ENCODE peak calls at places on chromosomes 4 and X, in nine cellular contexts. D, Q, I, P, J, V, H, T and Z are unnamed samples.

GRCh38 chr4:13285336-13285735 is 198.8 kb downstream of the RAB28 start:
- DNase-seq in V (no peak), J (no peak), H (no peak), D (no peak), P (no peak), Q (no peak), I (no peak), T (no peak), Z (no peak)

GRCh38 chr4:83252782-83253405 is 31.7 kb downstream of the COQ2 start:
- DNase-seq in H (no peak), T (peak), V (peak), D (peak), I (peak), J (peak), Q (peak), P (no peak), Z (peak)

GRCh38 chr4:69485130-69485529 is 10.6 kb downstream of the UGT2B4 start:
- DNase-seq in V (no peak), T (no peak), H (no peak), Q (no peak), J (no peak), I (no peak), D (no peak), P (no peak), Z (no peak)

GRCh38 chrX:8341814-8342590 is 122.6 kb upstream of the VCX3B start:
- DNase-seq in I (no peak), J (no peak), Q (no peak), T (peak), P (no peak), H (no peak), D (no peak), V (no peak), Z (no peak)

GRCh38 chrX:31837445-31837844 is 765.6 kb upstream of the FTHL17 start:
- DNase-seq in V (no peak), I (no peak), H (no peak), P (no peak), T (no peak), D (no peak), Q (no peak), J (no peak), Z (no peak)

GRCh38 chr4:15665738-15666365 is 10.7 kb upstream of the FBXL5 start:
- DNase-seq in T (peak), V (no peak), H (no peak), Q (peak), I (no peak), J (no peak), D (no peak), P (no peak), Z (no peak)

GRCh38 chr4:58265734-58266133 is 1155.5 kb upstream of the IGFBP7 start:
- DNase-seq in T (no peak), P (no peak), J (no peak), V (no peak), D (no peak), I (no peak), H (no peak), Q (no peak), Z (no peak)

GRCh38 chrX:63747331-63747730 is 37.7 kb downstream of the ARHGEF9 start:
- DNase-seq in T (peak), J (no peak), D (peak), H (no peak), P (no peak), V (peak), I (no peak), Q (peak), Z (no peak)

GRCh38 chrX:9988762-9989161 is 21.6 kb downstream of the CLDN34 start:
- DNase-seq in I (no peak), D (no peak), Q (peak), H (no peak), T (peak), P (no peak), J (no peak), V (no peak), Z (no peak)

GRCh38 chr4:52588097-52588496 is 71.0 kb downstream of the USP46 start:
- DNase-seq in T (no peak), D (no peak), H (no peak), J (no peak), Q (peak), P (peak), I (no peak), V (no peak), Z (no peak)

GRCh38 chr4:30776921-30777415 is 56.8 kb downstream of the PCDH7 start:
- DNase-seq in D (no peak), P (no peak), J (no peak), T (no peak), H (no peak), V (no peak), Q (no peak), I (no peak), Z (no peak)

GRCh38 chrX:135977611-135978010 is 3.8 kb upstream of the MMGT1 start:
- DNase-seq in V (no peak), T (peak), I (no peak), H (no peak), J (no peak), D (no peak), P (no peak), Q (peak), Z (no peak)

GRCh38 chrX:119389854-119390501 is 9.2 kb upstream of the SLC25A43 start:
- DNase-seq in D (no peak), H (no peak), T (no peak), P (no peak), Q (no peak), V (no peak), I (no peak), J (no peak), Z (no peak)

GRCh38 chrX:9260603-9261002 is 204.3 kb upstream of the TBL1X start:
- DNase-seq in Q (no peak), P (no peak), V (no peak), T (no peak), J (no peak), I (no peak), D (no peak), H (no peak), Z (no peak)

GRCh38 chrX:120251471-120252011 is 929 bp downstream of the ZBTB33 start:
- DNase-seq in D (no peak), P (peak), J (peak), V (no peak), H (no peak), Q (peak), T (no peak), I (no peak), Z (peak)

GRCh38 chr4:68359508-68359907 is 9.6 kb upstream of the YTHDC1 start:
- DNase-seq in V (no peak), H (no peak), J (no peak), Q (peak), I (no peak), T (no peak), D (no peak), P (no peak), Z (no peak)

GRCh38 chr4:74344031-74344430 is 20.9 kb upstream of the EREG start:
- DNase-seq in D (no peak), P (no peak), I (no peak), Q (no peak), T (no peak), V (no peak), H (no peak), J (no peak), Z (no peak)

GRCh38 chrX:6468716-6469115 is 66.2 kb downstream of the VCX3A start:
- DNase-seq in J (no peak), P (no peak), I (no peak), D (no peak), H (no peak), T (peak), V (no peak), Q (no peak), Z (no peak)

GRCh38 chrX:46152756-46153155 is 392.5 kb downstream of the ZNF674 start:
- DNase-seq in I (no peak), J (no peak), P (no peak), H (no peak), D (no peak), V (no peak), Q (no peak), T (no peak), Z (no peak)

GRCh38 chr4:142846729-142847606 is 867 bp upstream of the INPP4B start:
- DNase-seq in P (peak), V (no peak), T (peak), Q (peak), H (peak), I (no peak), D (peak), J (peak), Z (peak)

GRCh38 chr4:145034727-145035211 is 63.2 kb downstream of the ANAPC10 start:
- DNase-seq in Q (peak), J (no peak), T (peak), D (no peak), I (no peak), H (no peak), V (peak), P (no peak), Z (no peak)

GRCh38 chr4:72348701-72349100 is 220.3 kb downstream of the ADAMTS3 start:
- DNase-seq in Q (no peak), P (no peak), D (no peak), I (no peak), V (no peak), J (no peak), H (no peak), T (no peak), Z (no peak)

GRCh38 chr4:78218260-78218659 is 161.1 kb downstream of the FRAS1 start:
- DNase-seq in I (no peak), J (no peak), H (no peak), P (no peak), T (no peak), D (no peak), V (no peak), Q (no peak), Z (no peak)

GRCh38 chr4:77821775-77822174 is 2.6 kb upstream of the CNOT6L start:
- DNase-seq in D (no peak), J (no peak), H (no peak), T (peak), P (no peak), I (no peak), V (no peak), Q (no peak), Z (peak)

GRCh38 chrX:30039768-30040167 is 175.6 kb upstream of the MAGEB2 start:
- DNase-seq in D (no peak), T (no peak), Q (no peak), V (no peak), H (no peak), J (no peak), P (no peak), I (no peak), Z (no peak)

GRCh38 chr4:95095352-95095974 is 337.7 kb downstream of the BMPR1B start:
- DNase-seq in I (no peak), V (peak), D (no peak), J (no peak), H (no peak), Q (peak), T (peak), P (no peak), Z (no peak)

GRCh38 chr4:56907489-56908205 is at the start of gene REST:
- DNase-seq in V (peak), P (peak), I (peak), D (peak), J (peak), Q (peak), T (peak), H (peak), Z (peak)

GRCh38 chr4:186037692-186038658 is 31.0 kb upstream of the TLR3 start:
- DNase-seq in T (peak), D (no peak), Q (peak), V (peak), J (peak), P (no peak), I (peak), H (no peak), Z (no peak)

GRCh38 chrX:154030266-154030665 is 10.6 kb upstream of the IRAK1 start:
- DNase-seq in Q (no peak), H (no peak), P (no peak), D (no peak), J (no peak), V (no peak), T (no peak), I (no peak), Z (no peak)

GRCh38 chrX:134685662-134686061 is 27.4 kb upstream of the PLAC1 start:
- DNase-seq in D (no peak), Q (peak), H (no peak), T (no peak), P (no peak), J (no peak), V (no peak), I (no peak), Z (no peak)

GRCh38 chr4:25090516-25090915 is 59.8 kb upstream of the LGI2 start:
- DNase-seq in T (no peak), D (no peak), V (peak), H (no peak), P (no peak), I (no peak), Q (no peak), J (no peak), Z (no peak)

GRCh38 chrX:39972340-39972739 is 125.4 kb downstream of the BCOR start:
- DNase-seq in J (no peak), P (no peak), I (no peak), Q (peak), T (no peak), D (no peak), H (no peak), V (no peak), Z (no peak)

GRCh38 chr4:150574678-150575077 is 7.3 kb upstream of the MAB21L2 start:
- DNase-seq in H (no peak), J (no peak), V (no peak), Q (peak), T (no peak), D (no peak), I (no peak), P (no peak), Z (no peak)
- TF ChIP-seq CTCF in H (no peak), J (no peak), V (no peak), Q (no peak), T (no peak), D (no peak), I (no peak), P (no peak), Z (no peak)

DNA sequence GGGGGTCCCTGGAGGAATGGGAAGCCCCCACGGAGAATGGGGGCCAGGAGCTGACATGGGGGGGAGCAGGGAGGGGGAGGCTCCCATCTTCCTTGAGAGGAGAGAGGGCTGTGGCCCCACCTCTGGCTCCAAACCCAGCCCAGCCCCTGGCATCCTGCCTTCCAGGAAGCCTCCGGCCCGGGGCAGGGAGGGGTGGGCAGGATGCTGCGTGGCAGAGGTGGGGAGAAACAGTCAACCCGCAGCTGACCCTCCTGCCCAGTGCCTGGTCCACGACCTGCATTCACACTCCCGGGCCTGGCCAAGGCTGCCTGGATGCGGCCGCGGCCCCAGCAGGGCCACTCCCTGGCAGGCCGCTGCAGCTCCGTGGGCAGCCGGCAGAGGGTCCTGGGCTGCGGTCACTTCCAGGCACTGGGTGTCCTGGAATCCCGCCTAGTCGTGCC is 39.0 kb downstream of the CPLX1 start:
- DNase-seq in D (no peak), I (no peak), V (no peak), Q (no peak), J (no peak), H (no peak), P (peak), T (no peak), Z (no peak)
- TF ChIP-seq CTCF in D (no peak), I (no peak), V (peak), Q (no peak), J (no peak), H (no peak), P (no peak), T (peak), Z (no peak)

GRCh38 chr4:41339812-41340809 is 83.4 kb downstream of the UCHL1 start:
- DNase-seq in P (no peak), Q (peak), I (no peak), H (no peak), D (peak), J (no peak), V (peak), T (no peak), Z (no peak)
- TF ChIP-seq CTCF in P (no peak), Q (peak), I (no peak), H (no peak), D (peak), J (no peak), V (peak), T (no peak), Z (no peak)

GRCh38 chr4:82217986-82218715 is 155.6 kb downstream of the HNRNPD start:
- DNase-seq in T (peak), P (no peak), J (no peak), I (no peak), D (no peak), Q (peak), V (no peak), H (no peak), Z (no peak)
- TF ChIP-seq CTCF in T (peak), P (no peak), J (no peak), I (no peak), D (no peak), Q (peak), V (peak), H (no peak), Z (peak)

DNA sequence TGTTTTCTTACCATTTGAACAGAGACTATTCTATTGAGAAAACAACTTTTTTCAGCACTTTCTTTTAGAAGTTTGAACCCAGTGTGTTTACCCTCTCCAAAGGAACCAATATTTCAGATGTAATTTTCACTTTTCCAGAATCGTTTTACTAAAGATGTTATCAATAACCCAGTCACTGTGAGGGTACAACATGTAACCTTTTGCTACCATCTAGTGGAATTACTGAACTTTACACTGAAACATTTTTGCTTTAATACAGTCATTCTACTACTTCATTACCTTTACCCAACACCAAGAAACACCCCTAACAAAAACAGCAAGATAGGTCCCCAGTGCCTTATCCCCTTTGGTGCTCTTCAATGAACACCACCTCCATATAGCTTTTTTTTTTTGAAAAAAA is 33.1 kb upstream of the PRDX4 start:
- DNase-seq in D (no peak), P (no peak), V (no peak), J (no peak), H (no peak), Q (peak), T (peak), I (no peak), Z (no peak)
- TF ChIP-seq CTCF in D (no peak), P (no peak), V (no peak), J (no peak), H (no peak), Q (no peak), T (no peak), I (no peak), Z (no peak)

DNA sequence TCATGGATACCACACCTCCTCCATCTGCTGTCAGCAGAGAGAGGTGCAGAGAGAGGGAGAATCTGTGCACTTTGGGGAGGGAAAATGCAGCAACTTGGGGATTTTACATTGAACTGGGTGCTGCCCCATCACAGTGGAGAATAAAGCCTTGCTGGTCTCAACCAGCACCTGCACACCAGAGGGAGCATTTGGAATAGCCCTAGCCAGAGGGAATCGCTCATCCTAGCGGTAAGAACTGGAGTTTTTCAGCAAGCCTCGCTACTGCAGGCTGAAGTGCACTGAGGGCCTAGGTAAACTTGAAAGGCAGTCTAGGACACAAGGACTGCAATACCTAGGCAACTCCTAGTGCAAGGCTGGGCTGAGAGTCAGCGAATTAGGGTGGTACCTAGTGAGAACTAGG is 148.7 kb downstream of the KDR start:
- DNase-seq in D (no peak), P (no peak), J (no peak), V (no peak), T (no peak), I (no peak), Q (no peak), H (no peak), Z (no peak)
- TF ChIP-seq CTCF in D (no peak), P (no peak), J (no peak), V (no peak), T (no peak), I (no peak), Q (no peak), H (no peak), Z (no peak)

GRCh38 chrX:115949900-115950822 is 220.4 kb upstream of the AGTR2 start:
- DNase-seq in T (no peak), J (peak), H (no peak), Q (no peak), I (peak), P (peak), V (no peak), D (peak), Z (no peak)
- TF ChIP-seq CTCF in T (no peak), J (no peak), H (no peak), Q (no peak), I (no peak), P (no peak), V (no peak), D (peak), Z (no peak)